ENCODE peak calls at places on chromosomes 4 and X, in four cellular contexts. C is immature natural killer cell, R is neuronal stem cell, W is fibroblast of pulmonary artery. H is an unnamed sample.

GRCh38 chr4:157389751-157390150 is 169.2 kb downstream of the GRIA2 start:
- DNase-seq in C (no peak), R (no peak), W (no peak), H (no peak)

GRCh38 chr4:83043801-83044407 is 8.9 kb downstream of the COPS4 start:
- DNase-seq in W (peak; percentile 51), R (no peak), C (no peak), H (no peak)

GRCh38 chrX:20623448-20623847 is 356.7 kb upstream of the RPS6KA3 start:
- DNase-seq in C (no peak), R (no peak), W (no peak), H (no peak)

GRCh38 chr4:61294001-61294400 is 93.9 kb downstream of the ADGRL3 start:
- DNase-seq in C (no peak), R (no peak), W (no peak), H (no peak)

GRCh38 chr4:120506536-120506935 is 416.0 kb downstream of the PRDM5 start:
- DNase-seq in W (no peak), C (no peak), R (no peak), H (no peak)

GRCh38 chrX:117095393-117095792 is 632.6 kb upstream of the CT83 start:
- DNase-seq in R (no peak), W (no peak), C (no peak), H (no peak)

GRCh38 chrX:133544105-133544504 is 128.8 kb upstream of the GPC4 start:
- DNase-seq in C (no peak), R (no peak), W (peak; percentile 54), H (no peak)

GRCh38 chr4:101328063-101328602 is 19.2 kb downstream of the PPP3CA start:
- DNase-seq in C (peak; percentile 59), R (no peak), W (no peak), H (peak; percentile 74)

GRCh38 chr4:101153653-101154052 is 193.7 kb downstream of the PPP3CA start:
- DNase-seq in C (peak; percentile 2), R (no peak), W (no peak), H (no peak)

GRCh38 chr4:6231663-6232165 is 31.4 kb upstream of the JAKMIP1 start:
- DNase-seq in C (no peak), W (no peak), R (no peak), H (no peak)

GRCh38 chr4:177246636-177247584 is 62.8 kb upstream of the NEIL3 start:
- DNase-seq in R (no peak), W (no peak), C (no peak), H (no peak)

GRCh38 chrX:153687121-153688039 is at the start of gene SLC6A8:
- DNase-seq in C (peak; percentile 7), R (no peak), W (peak; percentile 60), H (peak; percentile 23)

GRCh38 chrX:100731441-100732281 is at the start of gene SYTL4:
- DNase-seq in R (no peak), C (no peak), W (no peak), H (no peak)

GRCh38 chr4:185504098-185505047 is 30.9 kb downstream of the PDLIM3 start:
- DNase-seq in C (no peak), W (peak; percentile 75), R (no peak), H (no peak)

GRCh38 chr4:94545296-94545695 is 93.6 kb downstream of the PDLIM5 start:
- DNase-seq in C (no peak), W (peak; percentile 83), R (no peak), H (no peak)

GRCh38 chr4:147984065-147984777 is 252.3 kb downstream of the ARHGAP10 start:
- DNase-seq in R (peak; percentile 51), W (peak; percentile 75), C (peak; percentile 30), H (peak; percentile 26)

GRCh38 chrX:1167918-1168481 is 44.4 kb downstream of the CRLF2 start:
- DNase-seq in W (no peak), C (no peak), R (no peak), H (no peak)

GRCh38 chrX:119041175-119041574 is 31.6 kb upstream of the CT47C1 start:
- DNase-seq in W (peak; percentile 85), R (no peak), C (no peak), H (no peak)

GRCh38 chr4:92968556-92968955 is 664.8 kb downstream of the GRID2 start:
- DNase-seq in C (no peak), W (no peak), R (no peak), H (no peak)

GRCh38 chrX:40152706-40153334 is 55.1 kb upstream of the BCOR start:
- DNase-seq in C (no peak), R (no peak), W (no peak), H (no peak)

GRCh38 chr4:175971393-175972179 is 94.1 kb upstream of the WDR17 start:
- DNase-seq in C (no peak), W (no peak), R (no peak), H (no peak)

GRCh38 chr4:162675661-162676060 is 491.0 kb downstream of the NAF1 start:
- DNase-seq in R (no peak), C (no peak), W (no peak), H (no peak)

GRCh38 chrX:17527932-17528331 is 152.9 kb downstream of the NHS start:
- DNase-seq in R (no peak), C (no peak), W (no peak), H (no peak)

GRCh38 chr4:102620697-102621497 is 119.7 kb downstream of the NFKB1 start:
- DNase-seq in W (peak; percentile 84), R (peak; percentile 23), C (no peak), H (no peak)

GRCh38 chr4:153115322-153116100 is 88.7 kb upstream of the TRIM2 start:
- DNase-seq in R (no peak), C (peak; percentile 79), W (peak; percentile 59), H (peak; percentile 85)

H was measured in CD4-positive, alpha-beta memory T cell.